ENCODE peak calls at places on chromosome 17, in eight cellular contexts. M, L, R, E, A, N, D and Q are unnamed samples. For H3K4me1, the result is how much of the 10 kb centered on the place peaks cover.

GRCh38 chr17:41547921-41548843 is 20.1 kb upstream of the KRT19 start:
- DNase-seq in M (no peak), L (peak), R (no peak), A (peak), D (peak), E (no peak), N (no peak), Q (peak)

GRCh38 chr17:58368860-58369213 is 16.8 kb upstream of the SUPT4H1 start:
- DNase-seq in N (no peak), R (no peak), L (no peak), E (no peak), D (no peak), A (no peak), M (no peak), Q (no peak)

GRCh38 chr17:41733348-41734138 is 900 bp downstream of the HAP1 start:
- DNase-seq in N (no peak), M (no peak), L (no peak), R (peak), E (no peak), D (no peak), A (no peak), Q (no peak)

GRCh38 chr17:64118452-64118979 is 11.4 kb downstream of the ERN1 start:
- DNase-seq in E (peak), D (no peak), M (no peak), R (no peak), L (peak), N (peak), A (peak), Q (peak)

GRCh38 chr17:45324336-45324735 is 7.5 kb upstream of the MAP3K14 start:
- DNase-seq in E (no peak), L (no peak), D (no peak), N (no peak), R (no peak), M (no peak), A (no peak), Q (no peak)

GRCh38 chr17:33038740-33039139 is 47.1 kb downstream of the SPACA3 start:
- DNase-seq in E (no peak), R (no peak), D (peak), M (peak), N (no peak), A (peak), L (no peak), Q (no peak)

GRCh38 chr17:82246040-82246364 is 17.2 kb downstream of the SLC16A3 start:
- DNase-seq in M (peak), D (no peak), A (no peak), N (no peak), R (no peak), L (no peak), E (no peak), Q (no peak)

GRCh38 chr17:280901-281300 is 71.7 kb downstream of the RPH3AL start:
- DNase-seq in A (no peak), D (no peak), M (peak), E (no peak), R (no peak), N (peak), L (peak), Q (peak)

GRCh38 chr17:39739885-39740356 is 2.2 kb downstream of the GRB7 start:
- DNase-seq in E (no peak), D (peak), M (no peak), A (no peak), L (no peak), R (no peak), N (no peak), Q (no peak)

GRCh38 chr17:64120159-64120558 is 9.8 kb downstream of the ERN1 start:
- DNase-seq in E (no peak), M (no peak), N (no peak), D (no peak), A (no peak), R (no peak), L (no peak), Q (no peak)

GRCh38 chr17:79799538-79800324 is 2.9 kb upstream of the CBX8 start:
- DNase-seq in R (peak), A (no peak), D (no peak), L (no peak), E (no peak), N (no peak), M (no peak), Q (peak)

GRCh38 chr17:82204831-82205719 is 7.6 kb downstream of the CCDC57 start:
- DNase-seq in D (peak), E (no peak), L (no peak), N (no peak), M (no peak), R (no peak), A (no peak), Q (no peak)

GRCh38 chr17:4599505-4600281 is 15.4 kb downstream of the SMTNL2 start:
- DNase-seq in L (no peak), A (peak), D (no peak), R (peak), N (no peak), M (peak), E (no peak), Q (no peak)

GRCh38 chr17:81040791-81041337 is 5.9 kb downstream of the BAIAP2 start:
- DNase-seq in M (no peak), A (no peak), N (no peak), L (no peak), D (peak), E (no peak), R (peak), Q (no peak)

GRCh38 chr17:17109231-17109630 is 67.0 kb downstream of the MPRIP start:
- DNase-seq in N (no peak), D (no peak), A (no peak), L (peak), E (no peak), M (no peak), R (no peak), Q (no peak)

GRCh38 chr17:78500806-78501205 is 76.4 kb downstream of the DNAH17 start:
- DNase-seq in N (no peak), M (no peak), A (no peak), D (no peak), R (no peak), E (no peak), L (no peak), Q (peak)
- H3K27ac ChIP-seq in N (no peak), M (no peak), A (no peak), D (peak), R (no peak), E (no peak), L (no peak), Q (no peak)

DNA sequence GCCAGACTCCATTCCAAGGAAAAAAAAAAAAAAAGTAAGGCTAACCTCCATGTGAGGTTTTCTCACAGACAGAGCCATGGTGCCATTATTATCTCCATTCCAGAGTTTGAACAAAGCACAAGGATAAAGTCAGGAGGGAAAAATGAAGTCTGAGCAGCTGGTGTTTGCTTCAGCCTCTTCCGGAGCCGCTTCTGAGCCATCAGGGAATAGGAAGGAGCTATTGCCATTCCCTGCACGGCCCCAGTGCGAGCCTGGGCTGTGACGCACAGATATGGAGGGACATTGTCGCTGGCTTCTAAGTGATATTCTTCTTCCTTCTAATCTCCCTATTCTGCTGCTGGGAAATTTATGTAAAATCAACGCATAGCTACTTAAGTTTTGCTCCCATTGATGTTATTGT is 69.5 kb upstream of the PIRT start:
- DNase-seq in R (peak), A (no peak), M (peak), N (no peak), D (no peak), L (no peak), E (no peak), Q (no peak)
- H3K4me1 ChIP-seq in R (under half), A (under half), M (under half), N (under half), D (under half), L (under half), E (under half), Q (under half)

DNA sequence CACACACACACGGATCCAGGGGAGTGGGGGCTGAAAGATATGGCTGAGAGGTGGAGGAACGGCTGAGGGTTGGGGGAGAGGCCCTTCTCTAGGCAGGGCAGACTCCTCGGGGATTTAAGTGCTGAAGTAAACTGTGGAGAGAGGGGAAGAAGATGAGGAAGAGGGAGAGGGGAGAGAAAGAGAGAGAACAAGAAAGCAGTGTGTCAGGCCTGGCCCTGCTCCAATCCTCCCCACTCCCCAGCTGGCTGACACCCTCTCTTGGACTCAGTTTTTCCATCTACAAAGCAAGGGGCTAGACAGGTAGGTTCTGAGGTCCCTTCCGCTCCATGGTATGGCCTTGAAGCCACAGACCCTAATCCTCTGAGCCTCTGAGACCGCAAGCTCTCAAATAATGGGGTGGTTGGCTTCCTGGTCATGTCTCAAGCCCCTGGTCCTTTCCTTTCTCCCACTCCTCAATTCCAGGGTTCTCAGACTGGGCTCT is 2.0 kb downstream of the VAMP2 start:
- DNase-seq in E (no peak), N (no peak), M (peak), L (no peak), D (no peak), A (no peak), R (no peak), Q (peak)
- H3K4me3 ChIP-seq in E (no peak), N (no peak), M (peak), L (no peak), D (no peak), A (no peak), R (no peak), Q (peak)

GRCh38 chr17:77347544-77347943 is 206.8 kb downstream of the SEC14L1 start:
- DNase-seq in D (no peak), N (no peak), M (no peak), R (no peak), L (no peak), A (no peak), E (no peak), Q (no peak)

GRCh38 chr17:77346765-77347164 is 206.0 kb downstream of the SEC14L1 start:
- DNase-seq in R (no peak), M (no peak), L (no peak), D (no peak), N (peak), A (no peak), E (no peak), Q (no peak)

GRCh38 chr17:77352996-77353395 is 212.2 kb downstream of the SEC14L1 start:
- DNase-seq in L (peak), A (no peak), E (no peak), D (no peak), N (peak), R (no peak), M (no peak), Q (no peak)

GRCh38 chr17:77352441-77352840 is 211.7 kb downstream of the SEC14L1 start:
- DNase-seq in D (no peak), M (no peak), L (peak), E (no peak), N (peak), R (no peak), A (no peak), Q (no peak)

DNA sequence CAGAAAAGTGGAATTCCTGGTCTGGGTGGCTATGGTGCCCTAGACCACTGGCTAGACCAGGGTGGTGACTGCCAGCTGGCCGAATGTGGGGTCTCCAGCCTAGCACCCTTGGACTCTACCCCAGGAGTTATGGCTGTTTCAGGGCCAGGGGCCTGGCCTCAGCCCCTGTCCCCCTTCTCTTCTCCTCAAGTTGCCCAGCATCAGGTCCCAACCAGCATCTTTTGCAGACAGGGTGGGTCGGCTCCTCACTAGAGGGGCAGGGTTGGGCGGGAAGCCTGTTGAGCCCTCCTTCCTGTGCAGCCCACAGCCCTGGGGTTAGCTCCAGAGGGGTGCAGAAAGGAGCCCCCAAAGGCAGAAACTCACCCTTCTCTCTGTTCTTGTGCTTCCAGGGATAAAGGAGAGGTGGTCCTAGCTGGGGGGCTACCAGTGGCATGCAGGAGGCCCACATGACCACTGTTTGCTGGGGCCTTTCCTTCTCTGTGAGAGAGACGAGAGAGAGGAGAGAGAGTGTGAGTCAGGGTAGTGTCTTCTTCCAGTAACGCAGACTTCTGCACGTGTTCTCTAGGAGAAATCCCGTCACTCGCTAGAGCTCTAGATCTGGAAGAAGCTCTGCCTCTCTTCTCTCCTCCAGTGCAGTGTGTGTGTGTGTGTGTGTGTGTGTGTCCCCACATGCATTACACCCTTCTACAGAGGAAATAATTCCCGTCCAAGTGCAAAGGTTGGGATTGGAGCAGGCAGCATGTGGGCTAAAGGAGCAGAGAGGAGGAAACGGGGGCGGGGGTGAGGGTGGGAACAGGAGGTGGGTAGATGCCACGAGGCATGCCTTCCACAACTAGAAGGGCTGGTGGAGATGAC is 209.4 kb downstream of the SEC14L1 start:
- DNase-seq in A (no peak), N (peak), R (no peak), L (peak), E (no peak), M (no peak), D (no peak), Q (peak)
- H3K27ac ChIP-seq in A (peak), N (no peak), R (no peak), L (peak), E (no peak), M (peak), D (no peak), Q (peak)